ENCODE peak calls at places on chromosome 20, in seven cellular contexts. J, V, O, N, F, E and C are unnamed samples.

GRCh38 chr20:19565721-19566120 is 192.3 kb upstream of the RIN2 start:
- DNase-seq in J (no peak), V (no peak), O (no peak), N (no peak), F (no peak), E (no peak), C (no peak)

GRCh38 chr20:2998728-2999127 is 44.7 kb upstream of the GNRH2 start:
- DNase-seq in J (no peak), V (no peak), O (no peak), N (no peak), F (no peak), E (no peak), C (no peak)

GRCh38 chr20:45405566-45406259 is 2.4 kb upstream of the DBNDD2 start:
- DNase-seq in J (no peak), V (peak), O (no peak), N (no peak), F (no peak), E (peak), C (no peak)

GRCh38 chr20:47133809-47134456 is 222.6 kb downstream of the ZMYND8 start:
- DNase-seq in J (no peak), V (no peak), O (no peak), N (no peak), F (no peak), E (peak), C (no peak)

GRCh38 chr20:49460916-49461315 is 21.6 kb downstream of the KCNB1 start:
- DNase-seq in J (no peak), V (no peak), O (no peak), N (no peak), F (no peak), E (no peak), C (no peak)

GRCh38 chr20:20362774-20363435 is 5.0 kb upstream of the INSM1 start:
- DNase-seq in J (no peak), V (no peak), O (peak), N (no peak), F (no peak), E (no peak), C (no peak)

GRCh38 chr20:41135187-41135887 is 2.0 kb upstream of the PLCG1 start:
- DNase-seq in J (peak), V (peak), O (peak), N (peak), F (no peak), E (peak), C (no peak)

GRCh38 chr20:24736131-24736843 is 212.8 kb upstream of the CST7 start:
- DNase-seq in J (no peak), V (no peak), O (no peak), N (no peak), F (no peak), E (no peak), C (no peak)

GRCh38 chr20:50870572-50871161 is 60.6 kb downstream of the ADNP start:
- DNase-seq in J (no peak), V (no peak), O (peak), N (no peak), F (no peak), E (no peak), C (no peak)

GRCh38 chr20:16062661-16063591 is 510.3 kb downstream of the KIF16B start:
- DNase-seq in J (no peak), V (no peak), O (no peak), N (no peak), F (no peak), E (no peak), C (no peak)

GRCh38 chr20:25310921-25311728 is 63.2 kb downstream of the PYGB start:
- DNase-seq in J (no peak), V (peak), O (no peak), N (no peak), F (no peak), E (peak), C (no peak)

GRCh38 chr20:24995741-24996448 is 3.3 kb upstream of the APMAP start:
- DNase-seq in J (no peak), V (no peak), O (no peak), N (no peak), F (no peak), E (no peak), C (no peak)

GRCh38 chr20:6827472-6827871 is 60.0 kb downstream of the BMP2 start:
- DNase-seq in J (no peak), V (no peak), O (no peak), N (no peak), F (no peak), E (no peak), C (no peak)

GRCh38 chr20:57680131-57680716 is 29.6 kb downstream of the PMEPA1 start:
- DNase-seq in J (no peak), V (no peak), O (no peak), N (no peak), F (no peak), E (no peak), C (no peak)

GRCh38 chr20:45058168-45058850 is 42.6 kb downstream of the KCNS1 start:
- DNase-seq in J (no peak), V (no peak), O (no peak), N (no peak), F (no peak), E (no peak), C (no peak)

GRCh38 chr20:7843613-7844012 is 96.6 kb downstream of the HAO1 start:
- DNase-seq in J (no peak), V (no peak), O (no peak), N (no peak), F (no peak), E (peak), C (no peak)